ENCODE peak calls at places on chromosomes 16 and 17, in nine cellular contexts. One of them, this sample, is unnamed.

GRCh38 chr17:30588798-30589247 is 111.6 kb downstream of the GOSR1 start:
- DNase-seq in hepatocyte: no peak
- DNase-seq in SK-N-SH: no peak
- DNase-seq in MM.1S: no peak
- DNase-seq in GM23248: no peak
- DNase-seq in HCT116: no peak
- DNase-seq in PC-3: no peak
- DNase-seq in GM23338: no peak
- DNase-seq in OCI-LY7: no peak
- DNase-seq in this sample: no peak

GRCh38 chr16:89318871-89319627 is 101.5 kb downstream of the ZNF778 start:
- DNase-seq in MM.1S: no peak
- DNase-seq in hepatocyte: no peak
- DNase-seq in HCT116: no peak
- DNase-seq in PC-3: no peak
- DNase-seq in GM23248: no peak
- DNase-seq in GM23338: no peak
- DNase-seq in OCI-LY7: no peak
- DNase-seq in SK-N-SH: no peak
- DNase-seq in this sample: no peak

GRCh38 chr16:89402962-89403361 is 87.4 kb downstream of the ANKRD11 start:
- DNase-seq in SK-N-SH: no peak
- DNase-seq in MM.1S: no peak
- DNase-seq in hepatocyte: no peak
- DNase-seq in GM23338: no peak
- DNase-seq in GM23248: no peak
- DNase-seq in PC-3: no peak
- DNase-seq in HCT116: no peak
- DNase-seq in OCI-LY7: peak; percentile 28
- DNase-seq in this sample: no peak

GRCh38 chr16:63461248-63461841 is 1425.1 kb upstream of the CDH8 start:
- DNase-seq in SK-N-SH: peak; percentile 18
- DNase-seq in GM23338: peak; percentile 75
- DNase-seq in PC-3: peak; percentile 59
- DNase-seq in HCT116: no peak
- DNase-seq in OCI-LY7: peak; percentile 45
- DNase-seq in hepatocyte: peak; percentile 64
- DNase-seq in MM.1S: peak; percentile 76
- DNase-seq in GM23248: peak; percentile 61
- DNase-seq in this sample: peak; percentile 73

GRCh38 chr17:42312285-42313130 is 24.2 kb downstream of the STAT5A start:
- DNase-seq in GM23338: peak; percentile 95
- DNase-seq in MM.1S: peak; percentile 60
- DNase-seq in GM23248: peak; percentile 87
- DNase-seq in PC-3: no peak
- DNase-seq in hepatocyte: peak; percentile 93
- DNase-seq in HCT116: no peak
- DNase-seq in OCI-LY7: peak; percentile 78
- DNase-seq in SK-N-SH: peak; percentile 93
- DNase-seq in this sample: peak; percentile 95

GRCh38 chr17:20263595-20263994 is 203.7 kb downstream of the LGALS9B start:
- DNase-seq in HCT116: peak; percentile 1
- DNase-seq in SK-N-SH: no peak
- DNase-seq in GM23338: peak; percentile 21
- DNase-seq in hepatocyte: no peak
- DNase-seq in PC-3: no peak
- DNase-seq in OCI-LY7: no peak
- DNase-seq in MM.1S: no peak
- DNase-seq in GM23248: peak; percentile 24
- DNase-seq in this sample: no peak

GRCh38 chr16:11188801-11189740 is 66.9 kb downstream of the SOCS1 start:
- DNase-seq in HCT116: no peak
- DNase-seq in PC-3: no peak
- DNase-seq in OCI-LY7: no peak
- DNase-seq in GM23338: no peak
- DNase-seq in GM23248: no peak
- DNase-seq in hepatocyte: no peak
- DNase-seq in SK-N-SH: no peak
- DNase-seq in MM.1S: no peak
- DNase-seq in this sample: no peak

GRCh38 chr16:81447383-81448101 is 2.9 kb downstream of the CMIP start:
- DNase-seq in MM.1S: no peak
- DNase-seq in SK-N-SH: no peak
- DNase-seq in GM23248: no peak
- DNase-seq in HCT116: no peak
- DNase-seq in GM23338: peak; percentile 39
- DNase-seq in OCI-LY7: no peak
- DNase-seq in PC-3: peak; percentile 44
- DNase-seq in hepatocyte: no peak
- DNase-seq in this sample: peak; percentile 34

GRCh38 chr17:51046527-51047384 is 73.9 kb downstream of the SPAG9 start:
- DNase-seq in OCI-LY7: no peak
- DNase-seq in MM.1S: no peak
- DNase-seq in HCT116: no peak
- DNase-seq in GM23338: peak; percentile 95
- DNase-seq in GM23248: peak; percentile 88
- DNase-seq in SK-N-SH: peak; percentile 84
- DNase-seq in PC-3: no peak
- DNase-seq in hepatocyte: peak; percentile 89
- DNase-seq in this sample: peak; percentile 96

GRCh38 chr16:28494141-28494851 is at the start of gene APOBR:
- DNase-seq in OCI-LY7: peak; percentile 88
- DNase-seq in PC-3: no peak
- DNase-seq in GM23338: no peak
- DNase-seq in SK-N-SH: no peak
- DNase-seq in HCT116: no peak
- DNase-seq in MM.1S: peak; percentile 51
- DNase-seq in GM23248: no peak
- DNase-seq in hepatocyte: no peak
- DNase-seq in this sample: no peak

GRCh38 chr17:40542562-40543411 is 22.5 kb downstream of the CCR7 start:
- DNase-seq in PC-3: no peak
- DNase-seq in SK-N-SH: peak; percentile 88
- DNase-seq in OCI-LY7: peak; percentile 21
- DNase-seq in MM.1S: no peak
- DNase-seq in GM23338: no peak
- DNase-seq in GM23248: peak; percentile 96
- DNase-seq in HCT116: no peak
- DNase-seq in hepatocyte: peak; percentile 86
- DNase-seq in this sample: no peak

GRCh38 chr17:70137451-70138230 is 31.7 kb upstream of the KCNJ2 start:
- DNase-seq in HCT116: no peak
- DNase-seq in PC-3: peak; percentile 89
- DNase-seq in hepatocyte: peak; percentile 66
- DNase-seq in GM23338: peak; percentile 3
- DNase-seq in OCI-LY7: peak; percentile 5
- DNase-seq in MM.1S: peak; percentile 70
- DNase-seq in SK-N-SH: no peak
- DNase-seq in GM23248: peak; percentile 93
- DNase-seq in this sample: no peak

GRCh38 chr16:20899503-20900298 is 457 bp downstream of the DCUN1D3 start:
- DNase-seq in MM.1S: no peak
- DNase-seq in PC-3: no peak
- DNase-seq in GM23338: no peak
- DNase-seq in GM23248: peak; percentile 48
- DNase-seq in SK-N-SH: peak; percentile 57
- DNase-seq in hepatocyte: peak; percentile 80
- DNase-seq in OCI-LY7: peak; percentile 9
- DNase-seq in HCT116: no peak
- DNase-seq in this sample: no peak

GRCh38 chr16:86459266-86459665 is 51.1 kb upstream of the FOXF1 start:
- DNase-seq in SK-N-SH: no peak
- DNase-seq in hepatocyte: no peak
- DNase-seq in OCI-LY7: no peak
- DNase-seq in HCT116: no peak
- DNase-seq in GM23248: no peak
- DNase-seq in GM23338: no peak
- DNase-seq in MM.1S: no peak
- DNase-seq in PC-3: no peak
- DNase-seq in this sample: no peak

GRCh38 chr17:42272162-42272561 is 4.0 kb downstream of the STAT5B start:
- DNase-seq in GM23248: no peak
- DNase-seq in hepatocyte: no peak
- DNase-seq in OCI-LY7: no peak
- DNase-seq in PC-3: no peak
- DNase-seq in SK-N-SH: no peak
- DNase-seq in HCT116: no peak
- DNase-seq in GM23338: no peak
- DNase-seq in MM.1S: no peak
- DNase-seq in this sample: no peak

GRCh38 chr16:50585331-50585776 is 37.2 kb downstream of the NKD1 start:
- DNase-seq in hepatocyte: peak; percentile 32
- DNase-seq in HCT116: no peak
- DNase-seq in MM.1S: no peak
- DNase-seq in OCI-LY7: no peak
- DNase-seq in PC-3: no peak
- DNase-seq in GM23248: peak; percentile 15
- DNase-seq in SK-N-SH: no peak
- DNase-seq in GM23338: no peak
- DNase-seq in this sample: no peak

GRCh38 chr16:69443809-69444611 is 19.6 kb downstream of the CYB5B start:
- DNase-seq in hepatocyte: no peak
- DNase-seq in MM.1S: no peak
- DNase-seq in GM23338: no peak
- DNase-seq in HCT116: no peak
- DNase-seq in SK-N-SH: peak; percentile 31
- DNase-seq in OCI-LY7: no peak
- DNase-seq in GM23248: peak; percentile 80
- DNase-seq in PC-3: no peak
- DNase-seq in this sample: no peak

GRCh38 chr16:72645526-72645925 is 402.4 kb downstream of the ZFHX3 start:
- DNase-seq in GM23338: peak; percentile 33
- DNase-seq in HCT116: no peak
- DNase-seq in GM23248: no peak
- DNase-seq in hepatocyte: no peak
- DNase-seq in SK-N-SH: no peak
- DNase-seq in OCI-LY7: no peak
- DNase-seq in PC-3: no peak
- DNase-seq in MM.1S: no peak
- DNase-seq in this sample: no peak

GRCh38 chr17:81574643-81574956 is 22.4 kb upstream of the FAAP100 start:
- DNase-seq in OCI-LY7: no peak
- DNase-seq in hepatocyte: no peak
- DNase-seq in HCT116: no peak
- DNase-seq in SK-N-SH: no peak
- DNase-seq in MM.1S: no peak
- DNase-seq in GM23338: no peak
- DNase-seq in PC-3: no peak
- DNase-seq in GM23248: no peak
- DNase-seq in this sample: no peak
- H4K20me1 ChIP-seq in OCI-LY7: no peaks in the 10 kb centered on the region
- H4K20me1 ChIP-seq in hepatocyte: no peaks in the 10 kb centered on the region
- H4K20me1 ChIP-seq in HCT116: peaks cover 8% of the 10 kb centered on the region
- H4K20me1 ChIP-seq in SK-N-SH: peaks cover 5% of the 10 kb centered on the region
- H4K20me1 ChIP-seq in MM.1S: no peaks in the 10 kb centered on the region
- H4K20me1 ChIP-seq in GM23338: peaks cover 22% of the 10 kb centered on the region
- H4K20me1 ChIP-seq in PC-3: peaks cover 43% of the 10 kb centered on the region
- H4K20me1 ChIP-seq in GM23248: no peaks in the 10 kb centered on the region
- H4K20me1 ChIP-seq in this sample: peaks cover 4% of the 10 kb centered on the region

GRCh38 chr17:21511368-21512195 is 135.4 kb downstream of the KCNJ12 start:
- DNase-seq in hepatocyte: peak; percentile 92
- DNase-seq in OCI-LY7: peak; percentile 50
- DNase-seq in HCT116: peak; percentile 61
- DNase-seq in MM.1S: peak; percentile 56
- DNase-seq in PC-3: peak; percentile 81
- DNase-seq in SK-N-SH: peak; percentile 89
- DNase-seq in GM23248: peak; percentile 91
- DNase-seq in GM23338: peak; percentile 95
- DNase-seq in this sample: peak; percentile 94

GRCh38 chr17:21512307-21513011 is 136.3 kb downstream of the KCNJ12 start:
- DNase-seq in MM.1S: no peak
- DNase-seq in OCI-LY7: no peak
- DNase-seq in GM23248: no peak
- DNase-seq in hepatocyte: no peak
- DNase-seq in HCT116: no peak
- DNase-seq in SK-N-SH: no peak
- DNase-seq in PC-3: no peak
- DNase-seq in GM23338: no peak
- DNase-seq in this sample: no peak

GRCh38 chr17:21510686-21511367 is 134.7 kb downstream of the KCNJ12 start:
- DNase-seq in SK-N-SH: no peak
- DNase-seq in PC-3: no peak
- DNase-seq in MM.1S: no peak
- DNase-seq in GM23248: no peak
- DNase-seq in HCT116: no peak
- DNase-seq in hepatocyte: no peak
- DNase-seq in GM23338: no peak
- DNase-seq in OCI-LY7: no peak
- DNase-seq in this sample: peak; percentile 24

DNA sequence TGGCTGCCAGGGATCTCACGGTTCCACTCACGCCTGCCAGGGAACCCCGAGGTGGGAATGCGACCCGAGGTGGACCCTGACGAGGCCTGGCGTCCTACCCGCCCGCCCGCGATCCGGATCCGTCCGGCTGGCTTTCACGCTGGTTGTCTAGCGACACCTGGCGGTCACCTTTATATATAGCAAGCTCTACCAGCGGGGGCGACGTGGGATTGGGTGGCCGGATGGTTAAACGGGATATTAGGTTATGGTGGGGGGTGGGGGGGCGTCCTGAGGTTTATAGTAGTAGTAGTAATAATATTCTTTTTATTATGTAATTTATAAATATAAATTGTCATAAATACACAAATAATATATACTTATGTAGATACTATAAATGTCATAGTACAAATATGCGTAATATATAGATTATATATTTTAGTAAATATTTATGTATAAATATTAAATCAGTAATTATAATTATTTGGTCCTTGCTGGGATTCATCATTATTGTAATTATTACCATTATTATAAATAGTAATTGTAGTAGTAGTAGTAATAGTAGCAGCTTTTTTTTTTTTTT is 136.9 kb downstream of the KCNJ12 start:
- DNase-seq in SK-N-SH: peak; percentile 94
- DNase-seq in GM23338: peak; percentile 88
- DNase-seq in GM23248: peak; percentile 82
- DNase-seq in PC-3: peak; percentile 84
- DNase-seq in HCT116: peak; percentile 57
- DNase-seq in OCI-LY7: peak; percentile 82
- DNase-seq in hepatocyte: peak; percentile 87
- DNase-seq in MM.1S: peak; percentile 68
- DNase-seq in this sample: peak; percentile 90
- TF ChIP-seq EZH2phosphoT487 in SK-N-SH: no peak
- TF ChIP-seq EZH2phosphoT487 in GM23338: no peak
- TF ChIP-seq EZH2phosphoT487 in GM23248: no peak
- TF ChIP-seq EZH2phosphoT487 in PC-3: no peak
- TF ChIP-seq EZH2phosphoT487 in HCT116: no peak
- TF ChIP-seq EZH2phosphoT487 in OCI-LY7: no peak
- TF ChIP-seq EZH2phosphoT487 in hepatocyte: no peak
- TF ChIP-seq EZH2phosphoT487 in MM.1S: no peak
- TF ChIP-seq EZH2phosphoT487 in this sample: no peak

GRCh38 chr17:81234506-81234855 is 4.4 kb downstream of the TEPSIN start:
- DNase-seq in GM23338: no peak
- DNase-seq in MM.1S: no peak
- DNase-seq in OCI-LY7: no peak
- DNase-seq in GM23248: no peak
- DNase-seq in PC-3: no peak
- DNase-seq in HCT116: no peak
- DNase-seq in hepatocyte: no peak
- DNase-seq in SK-N-SH: no peak
- DNase-seq in this sample: no peak
- H4K20me1 ChIP-seq in GM23338: no peaks in the 10 kb centered on the region
- H4K20me1 ChIP-seq in MM.1S: no peaks in the 10 kb centered on the region
- H4K20me1 ChIP-seq in OCI-LY7: no peaks in the 10 kb centered on the region
- H4K20me1 ChIP-seq in GM23248: no peaks in the 10 kb centered on the region
- H4K20me1 ChIP-seq in PC-3: no peaks in the 10 kb centered on the region
- H4K20me1 ChIP-seq in HCT116: no peaks in the 10 kb centered on the region
- H4K20me1 ChIP-seq in hepatocyte: no peaks in the 10 kb centered on the region
- H4K20me1 ChIP-seq in SK-N-SH: no peaks in the 10 kb centered on the region
- H4K20me1 ChIP-seq in this sample: peaks cover 9% of the 10 kb centered on the region

GRCh38 chr17:76120658-76121008 is 17.0 kb upstream of the EXOC7 start:
- DNase-seq in hepatocyte: no peak
- DNase-seq in PC-3: no peak
- DNase-seq in GM23338: no peak
- DNase-seq in SK-N-SH: no peak
- DNase-seq in MM.1S: no peak
- DNase-seq in OCI-LY7: no peak
- DNase-seq in GM23248: no peak
- DNase-seq in HCT116: no peak
- DNase-seq in this sample: no peak
- TF ChIP-seq EZH2phosphoT487 in hepatocyte: no peak
- TF ChIP-seq EZH2phosphoT487 in PC-3: no peak
- TF ChIP-seq EZH2phosphoT487 in GM23338: no peak
- TF ChIP-seq EZH2phosphoT487 in SK-N-SH: no peak
- TF ChIP-seq EZH2phosphoT487 in MM.1S: no peak
- TF ChIP-seq EZH2phosphoT487 in OCI-LY7: no peak
- TF ChIP-seq EZH2phosphoT487 in GM23248: no peak
- TF ChIP-seq EZH2phosphoT487 in HCT116: no peak
- TF ChIP-seq EZH2phosphoT487 in this sample: no peak

This sample was measured in neural progenitor cell.